ENCODE peak calls at places on chromosome 12, in seven cellular contexts. J is thyroid gland, I is WERI-Rb-1, C is fibroblast of lung, F is spleen, Y is thoracic aorta, H is mammary epithelial cell. A is an unnamed sample.

GRCh38 chr12:54221402-54221984 is 32.7 kb upstream of the SMUG1 start:
- DNase-seq in J (no peak), Y (no peak), I (no peak), H (no peak), C (no peak), F (no peak), A (no peak)

GRCh38 chr12:64733857-64734256 is 25.3 kb downstream of the GNS start:
- DNase-seq in Y (peak), F (no peak), J (peak), I (no peak), H (peak), C (no peak), A (no peak)

GRCh38 chr12:14399871-14400270 is 34.4 kb downstream of the ATF7IP start:
- DNase-seq in J (no peak), I (no peak), H (peak), F (no peak), Y (no peak), C (peak), A (no peak)

GRCh38 chr12:34388636-34389377 is 366.5 kb downstream of the ALG10 start:
- DNase-seq in I (no peak), H (no peak), Y (no peak), J (no peak), C (no peak), F (peak), A (no peak)

GRCh38 chr12:7994731-7995205 is 37.7 kb upstream of the FOXJ2 start:
- DNase-seq in J (no peak), C (peak), Y (no peak), I (no peak), F (no peak), H (peak), A (no peak)

GRCh38 chr12:9925746-9926393 is 6.3 kb downstream of the CLEC2A start:
- DNase-seq in Y (no peak), F (no peak), C (peak), H (peak), I (peak), J (no peak), A (no peak)

GRCh38 chr12:121139301-121139700 is 6.6 kb downstream of the P2RX7 start:
- DNase-seq in F (no peak), I (no peak), Y (no peak), J (no peak), C (no peak), H (no peak), A (no peak)

GRCh38 chr12:121575952-121576615 is 4.7 kb downstream of the KDM2B start:
- DNase-seq in I (no peak), H (peak), Y (no peak), C (no peak), F (no peak), J (no peak), A (no peak)

GRCh38 chr12:8038659-8039114 is 6.2 kb downstream of the FOXJ2 start:
- DNase-seq in H (peak), J (peak), I (peak), Y (no peak), C (peak), F (no peak), A (peak)

GRCh38 chr12:49794811-49795653 is 33.2 kb downstream of the NCKAP5L start:
- DNase-seq in I (no peak), F (peak), C (no peak), Y (no peak), J (no peak), H (no peak), A (no peak)

GRCh38 chr12:90275088-90275487 is 566.5 kb upstream of the ATP2B1 start:
- DNase-seq in J (no peak), I (no peak), C (no peak), F (no peak), Y (no peak), H (no peak), A (no peak)

GRCh38 chr12:65300067-65300466 is 21.6 kb downstream of the MSRB3 start:
- DNase-seq in J (no peak), H (no peak), F (no peak), C (no peak), Y (no peak), I (no peak), A (no peak)

GRCh38 chr12:98466970-98467369 is 48.4 kb upstream of the TMPO start:
- DNase-seq in I (no peak), Y (no peak), H (no peak), F (no peak), J (no peak), C (no peak), A (no peak)

GRCh38 chr12:91203610-91204009 is 21.0 kb upstream of the DCN start:
- DNase-seq in Y (no peak), J (no peak), C (no peak), H (no peak), I (no peak), F (no peak), A (no peak)

GRCh38 chr12:124188561-124189405 is 106.1 kb upstream of the RFLNA start:
- DNase-seq in I (peak), C (no peak), Y (no peak), F (peak), H (no peak), J (no peak), A (no peak)

GRCh38 chr12:26746315-26746714 is 86.7 kb downstream of the ITPR2 start:
- DNase-seq in Y (no peak), I (no peak), H (peak), F (no peak), C (peak), J (no peak), A (no peak)

GRCh38 chr12:40502322-40502721 is 189.9 kb upstream of the CNTN1 start:
- DNase-seq in F (no peak), J (no peak), C (no peak), H (no peak), I (no peak), Y (no peak), A (no peak)

GRCh38 chr12:32148372-32148771 is 41.7 kb downstream of the BICD1 start:
- DNase-seq in H (peak), F (no peak), J (no peak), Y (no peak), I (no peak), C (no peak), A (no peak)

GRCh38 chr12:109680521-109681030 is 33.0 kb upstream of the FAM222A start:
- DNase-seq in J (peak), F (no peak), Y (no peak), H (no peak), C (no peak), I (no peak), A (peak)

GRCh38 chr12:71152838-71153237 is 5.0 kb downstream of the TSPAN8 start:
- DNase-seq in Y (no peak), F (no peak), C (no peak), I (no peak), H (no peak), J (no peak), A (no peak)

GRCh38 chr12:56221233-56221756 is 427 bp downstream of the RNF41 start:
- DNase-seq in Y (peak), H (peak), J (peak), I (no peak), F (peak), C (peak), A (peak)

GRCh38 chr12:110073049-110073831 is 24.9 kb upstream of the C12orf76 start:
- DNase-seq in F (peak), Y (no peak), C (peak), H (peak), J (peak), I (no peak), A (peak)

GRCh38 chr12:49623142-49623899 is at the start of gene PRPF40B:
- DNase-seq in F (peak), C (peak), Y (peak), H (peak), I (peak), J (peak), A (peak)

GRCh38 chr12:89901906-89902648 is 193.4 kb upstream of the ATP2B1 start:
- DNase-seq in H (no peak), J (no peak), Y (no peak), I (no peak), F (no peak), C (no peak), A (no peak)

GRCh38 chr12:31896514-31897039 is 62.6 kb upstream of the RESF1 start:
- DNase-seq in C (peak), F (peak), Y (no peak), I (no peak), J (peak), H (peak), A (peak)

GRCh38 chr12:105554856-105555255 is 224.4 kb downstream of the C12orf75 start:
- DNase-seq in F (no peak), H (no peak), I (no peak), C (no peak), Y (no peak), J (no peak), A (no peak)

GRCh38 chr12:105555556-105555973 is 225.1 kb downstream of the C12orf75 start:
- DNase-seq in J (no peak), C (peak), Y (no peak), I (no peak), H (no peak), F (no peak), A (no peak)

GRCh38 chr12:105552056-105552455 is 221.6 kb downstream of the C12orf75 start:
- DNase-seq in C (no peak), J (no peak), Y (no peak), H (no peak), F (no peak), I (no peak), A (no peak)

GRCh38 chr12:105559292-105559691 is 228.8 kb downstream of the C12orf75 start:
- DNase-seq in I (no peak), F (no peak), H (no peak), Y (no peak), C (no peak), J (no peak), A (no peak)

DNA sequence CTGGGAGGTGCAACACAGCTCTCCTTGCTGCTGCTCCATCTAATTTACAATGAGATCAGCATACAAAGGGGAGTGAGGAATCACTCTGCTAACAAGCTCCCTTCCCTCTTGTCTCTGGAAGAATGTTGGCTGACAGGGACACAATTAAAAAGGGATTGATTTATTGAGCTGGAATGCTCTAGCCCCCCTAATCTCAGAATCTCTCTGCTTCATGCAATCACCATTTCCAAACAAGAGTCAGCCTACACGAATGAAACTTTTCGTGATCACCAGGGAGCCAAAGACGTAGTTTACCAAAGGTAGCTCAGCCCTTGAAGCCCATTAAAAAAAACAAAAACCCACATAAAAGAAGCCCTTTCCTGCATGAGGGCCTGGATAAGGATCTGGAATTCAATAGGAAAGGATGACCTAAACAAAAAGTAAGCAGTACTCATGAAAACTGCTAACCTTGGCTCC is 223.8 kb downstream of the C12orf75 start:
- DNase-seq in I (no peak), F (no peak), J (no peak), C (no peak), H (no peak), Y (no peak), A (no peak)
- H3K27ac ChIP-seq in I (no peak), F (no peak), J (no peak), C (no peak), H (no peak), Y (no peak), A (no peak)

GRCh38 chr12:113152835-113153814 is 3.6 kb downstream of the CFAP73 start:
- DNase-seq in J (peak), F (peak), H (peak), I (peak), C (peak), Y (no peak), A (peak)
- TF ChIP-seq CTCF in J (peak), F (no peak), H (peak), I (peak), C (peak), Y (peak), A (peak)

GRCh38 chr12:116011217-116011616 is 266.3 kb downstream of the MED13L start:
- DNase-seq in I (no peak), F (no peak), Y (no peak), C (no peak), J (no peak), H (no peak), A (no peak)

GRCh38 chr12:116002890-116003536 is 274.5 kb downstream of the MED13L start:
- DNase-seq in C (peak), Y (no peak), I (no peak), J (no peak), H (no peak), F (no peak), A (no peak)

GRCh38 chr12:116009805-116010204 is 267.7 kb downstream of the MED13L start:
- DNase-seq in C (no peak), I (no peak), F (no peak), Y (no peak), J (no peak), H (no peak), A (no peak)

GRCh38 chr12:116010467-116010866 is 267.0 kb downstream of the MED13L start:
- DNase-seq in Y (no peak), C (no peak), H (no peak), F (no peak), I (no peak), J (no peak), A (no peak)

DNA sequence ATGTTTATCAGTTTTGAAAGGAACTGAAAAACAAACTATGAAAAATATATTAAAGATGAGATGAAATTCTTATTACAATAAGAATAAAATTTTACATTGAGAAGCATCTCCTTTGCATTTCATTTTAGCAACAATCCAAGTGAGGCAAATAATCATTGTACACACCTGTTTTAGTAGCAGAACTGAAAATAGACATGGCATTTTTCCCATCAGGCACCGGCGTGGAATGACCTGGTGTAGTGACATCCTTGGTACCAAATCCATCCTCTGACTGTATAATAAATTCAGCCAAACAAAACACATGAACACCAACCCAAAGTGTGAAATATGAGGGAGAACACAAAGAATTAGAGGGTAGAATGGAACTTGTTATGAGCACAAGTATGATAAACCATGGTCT is 271.4 kb downstream of the MED13L start:
- DNase-seq in I (no peak), J (no peak), H (no peak), F (no peak), Y (no peak), C (no peak), A (no peak)
- H3K27ac ChIP-seq in I (no peak), J (no peak), H (no peak), F (no peak), Y (no peak), C (no peak), A (no peak)

GRCh38 chr12:4031703-4032291 is 158.6 kb upstream of the PARP11 start:
- DNase-seq in Y (no peak), I (no peak), H (peak), J (no peak), F (peak), C (no peak), A (peak)
- TF ChIP-seq CTCF in Y (no peak), I (no peak), H (no peak), J (no peak), F (no peak), C (no peak), A (no peak)

GRCh38 chr12:130242506-130242905 is 80.2 kb downstream of the FZD10 start:
- DNase-seq in I (no peak), C (no peak), J (no peak), H (no peak), Y (no peak), F (no peak), A (no peak)
- H3K27ac ChIP-seq in I (no peak), C (no peak), J (no peak), H (no peak), Y (no peak), F (no peak), A (no peak)

GRCh38 chr12:52258335-52258901 is 16.0 kb upstream of the KRT86 start:
- DNase-seq in I (peak), F (peak), H (no peak), J (peak), C (peak), Y (no peak), A (no peak)
- TF ChIP-seq CTCF in I (peak), F (no peak), H (no peak), J (no peak), C (no peak), Y (peak), A (no peak)

GRCh38 chr12:6850796-6851152 is 312 bp downstream of the CDCA3 start:
- DNase-seq in F (peak), H (no peak), Y (no peak), C (no peak), J (no peak), I (no peak), A (no peak)
- H3K27ac ChIP-seq in F (no peak), H (peak), Y (peak), C (peak), J (no peak), I (peak), A (peak)

DNA sequence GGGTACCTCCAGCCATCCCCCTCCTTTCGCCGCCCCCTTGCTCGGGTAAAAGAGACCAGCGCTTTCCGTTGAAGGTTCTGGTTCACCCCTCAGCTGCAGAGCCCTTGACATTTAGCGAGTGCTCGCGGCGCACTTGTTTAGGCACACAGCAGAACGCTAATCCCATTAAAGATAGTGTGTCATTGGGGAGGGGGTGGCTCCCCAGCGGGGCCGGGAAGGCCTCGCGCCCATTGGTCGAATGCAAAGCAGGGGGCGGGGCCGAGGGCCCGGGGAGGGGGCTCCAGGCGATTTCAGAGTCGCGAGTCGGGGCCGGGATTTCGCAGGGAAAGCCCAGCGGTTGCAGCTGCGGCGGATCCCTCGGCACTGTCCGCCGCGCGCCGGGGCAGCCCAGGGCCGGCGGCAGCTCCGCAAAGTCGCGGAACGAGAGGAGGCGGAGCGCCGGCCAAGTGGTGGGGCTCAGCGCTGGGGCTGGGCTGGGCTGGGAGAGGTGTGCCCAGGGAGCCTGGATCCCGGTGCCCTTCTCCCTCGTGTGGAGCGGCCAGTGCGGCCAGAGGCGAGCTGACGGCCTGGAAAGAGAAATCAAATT is 122.9 kb downstream of the TSPAN9 start:
- DNase-seq in H (peak), Y (no peak), J (peak), I (peak), F (no peak), C (peak), A (peak)
- TF ChIP-seq CTCF in H (no peak), Y (no peak), J (no peak), I (no peak), F (no peak), C (no peak), A (no peak)

DNA sequence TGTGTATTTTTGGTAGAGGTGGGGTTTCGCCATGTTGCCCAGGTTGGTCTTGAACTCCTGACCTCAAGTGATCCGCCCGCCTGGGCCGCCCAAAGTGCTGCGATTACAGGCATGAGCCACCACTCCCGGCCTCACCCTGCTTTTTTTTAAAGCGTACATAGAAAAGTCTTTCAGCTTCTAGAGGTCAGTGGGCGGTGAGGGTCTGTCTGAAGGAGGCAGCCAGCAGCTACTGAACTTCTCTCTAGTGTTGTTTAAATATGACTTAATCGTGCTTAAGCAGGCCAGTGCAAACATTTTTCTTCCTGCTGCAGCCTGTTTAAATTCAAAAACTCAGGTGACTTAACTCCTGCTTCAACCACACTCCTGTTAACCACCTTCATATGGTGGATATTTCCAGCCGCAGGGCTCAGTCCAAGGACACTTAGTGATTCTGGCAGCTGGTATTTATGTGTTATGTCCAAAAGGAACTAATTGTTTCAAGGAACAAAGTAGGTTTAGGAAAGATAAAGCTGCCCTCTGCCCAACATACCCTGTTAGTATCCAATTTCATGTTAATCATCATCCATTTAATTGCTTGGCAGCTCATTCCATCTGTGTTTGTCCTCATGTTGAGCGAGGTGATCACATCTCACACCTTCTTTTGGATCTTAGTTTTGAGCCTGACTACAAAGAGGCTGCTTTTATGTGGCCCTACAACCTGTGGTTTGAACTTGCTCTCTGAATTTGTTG is 2.0 kb downstream of the PRKAB1 start:
- DNase-seq in J (no peak), H (peak), F (no peak), Y (no peak), I (no peak), C (no peak), A (peak)
- H3K27ac ChIP-seq in J (peak), H (no peak), F (peak), Y (peak), I (peak), C (no peak), A (peak)